ENCODE peak calls at places on chromosomes 7 and 10, in eight cellular contexts. V is Peyer's patch, A is SK-N-SH, H is psoas muscle, S is lung, P is fibroblast of pulmonary artery, Y is transverse colon, O is Caco-2. Q is an unnamed sample.

GRCh38 chr7:45389073-45389872 is 184.9 kb upstream of the ADCY1 start:
- DNase-seq in V (no peak), O (no peak), A (no peak), S (no peak), H (no peak), P (no peak), Y (no peak), Q (no peak)

GRCh38 chr7:92766461-92767003 is 69.8 kb downstream of the CDK6 start:
- DNase-seq in V (no peak), A (no peak), P (peak), H (no peak), O (no peak), S (no peak), Y (no peak), Q (peak)

GRCh38 chr10:8050561-8051108 is 3.9 kb upstream of the GATA3 start:
- DNase-seq in V (no peak), O (peak), Y (no peak), H (no peak), S (no peak), A (no peak), P (peak), Q (peak)

GRCh38 chr7:17233643-17234397 is 64.6 kb upstream of the AHR start:
- DNase-seq in O (no peak), H (no peak), V (no peak), Y (no peak), P (no peak), S (no peak), A (no peak), Q (no peak)

GRCh38 chr7:82442492-82443043 is 1.0 kb downstream of the CACNA2D1 start:
- DNase-seq in A (peak), Y (no peak), O (no peak), V (no peak), H (peak), P (peak), S (no peak), Q (peak)

GRCh38 chr7:2567663-2568238 is 9.0 kb downstream of the IQCE start:
- DNase-seq in V (peak), A (peak), P (peak), O (peak), S (no peak), Y (no peak), H (no peak), Q (no peak)

GRCh38 chr7:73623798-73624668 is at the start of gene MLXIPL:
- DNase-seq in A (peak), Y (peak), O (peak), H (peak), P (peak), V (peak), S (peak), Q (peak)

GRCh38 chr7:125061776-125062397 is 132.3 kb upstream of the POT1 start:
- DNase-seq in O (no peak), A (no peak), V (no peak), Y (no peak), S (no peak), H (no peak), P (peak), Q (no peak)

GRCh38 chr10:71708301-71708703 is 11.3 kb downstream of the C10orf105 start:
- DNase-seq in V (peak), O (peak), A (peak), P (peak), Y (peak), S (peak), H (no peak), Q (peak)

GRCh38 chr10:22620140-22620857 is 94.1 kb downstream of the PIP4K2A start:
- DNase-seq in V (no peak), O (no peak), A (peak), S (peak), Y (peak), P (peak), H (peak), Q (peak)

GRCh38 chr10:69842020-69842419 is 40.3 kb downstream of the COL13A1 start:
- DNase-seq in S (no peak), A (no peak), P (no peak), O (no peak), H (no peak), V (no peak), Y (no peak), Q (no peak)

GRCh38 chr10:69840773-69841172 is 39.1 kb downstream of the COL13A1 start:
- DNase-seq in A (no peak), O (no peak), V (no peak), S (no peak), P (no peak), H (no peak), Y (no peak), Q (no peak)

GRCh38 chr10:69838853-69839252 is 37.1 kb downstream of the COL13A1 start:
- DNase-seq in O (no peak), S (no peak), Y (no peak), P (peak), A (no peak), V (no peak), H (no peak), Q (no peak)

GRCh38 chr10:69838418-69838817 is 36.7 kb downstream of the COL13A1 start:
- DNase-seq in V (no peak), P (no peak), H (no peak), S (no peak), O (no peak), A (no peak), Y (no peak), Q (no peak)

GRCh38 chr10:69839696-69840345 is 38.1 kb downstream of the COL13A1 start:
- DNase-seq in P (peak), Y (no peak), V (no peak), S (no peak), A (peak), O (no peak), H (no peak), Q (no peak)
- H3K4me3 ChIP-seq in P (no peak), Y (no peak), V (no peak), S (no peak), A (no peak), O (no peak), H (no peak), Q (no peak)

GRCh38 chr7:28684729-28685211 is 272.5 kb downstream of the CREB5 start:
- DNase-seq in V (no peak), O (no peak), A (no peak), Y (no peak), H (no peak), P (no peak), S (no peak), Q (no peak)
- H3K4me3 ChIP-seq in V (peak), O (no peak), A (no peak), Y (no peak), H (peak), P (no peak), S (no peak), Q (no peak)

GRCh38 chr10:625751-626711 is 63.4 kb downstream of the DIP2C start:
- DNase-seq in V (no peak), A (no peak), P (no peak), H (no peak), Y (no peak), S (no peak), O (no peak), Q (no peak)
- H3K4me3 ChIP-seq in V (no peak), A (no peak), P (no peak), H (peak), Y (no peak), S (no peak), O (no peak), Q (no peak)

GRCh38 chr10:43407148-43407575 is 1.8 kb downstream of the HNRNPF start:
- DNase-seq in A (peak), Y (peak), S (peak), V (peak), P (peak), O (peak), H (peak), Q (no peak)

GRCh38 chr10:43402880-43403452 is 6.0 kb downstream of the HNRNPF start:
- DNase-seq in P (no peak), S (no peak), H (no peak), A (no peak), V (no peak), Y (peak), O (no peak), Q (no peak)

GRCh38 chr10:43402176-43402575 is 6.8 kb downstream of the HNRNPF start:
- DNase-seq in P (no peak), O (no peak), S (no peak), Y (no peak), A (no peak), V (no peak), H (no peak), Q (no peak)

GRCh38 chr10:43403911-43404674 is 4.9 kb downstream of the HNRNPF start:
- DNase-seq in A (no peak), Y (no peak), P (no peak), H (no peak), V (no peak), O (no peak), S (no peak), Q (no peak)

GRCh38 chr10:43404675-43405221 is 4.2 kb downstream of the HNRNPF start:
- DNase-seq in H (no peak), P (no peak), Y (no peak), A (no peak), O (no peak), V (no peak), S (no peak), Q (no peak)
- H3K4me3 ChIP-seq in H (peak), P (peak), Y (no peak), A (no peak), O (no peak), V (peak), S (no peak), Q (peak)

GRCh38 chr10:110880012-110880411 is 8.3 kb downstream of the PDCD4 start:
- DNase-seq in Y (no peak), S (no peak), O (no peak), A (no peak), V (no peak), P (no peak), H (no peak), Q (no peak)
- H3K4me3 ChIP-seq in Y (no peak), S (no peak), O (no peak), A (no peak), V (no peak), P (no peak), H (no peak), Q (no peak)